ENCODE peak calls at places on chromosomes 1 and 21, in ten cellular contexts. One of them, this sample, is unnamed.
A peak's percentile ranks its signal among the peaks of the same experiment; 100 is the strongest.

GRCh38 chr1:112502827-112503226 is 5.9 kb upstream of the WNT2B start:
- DNase-seq in CD8-positive, alpha-beta memory T cell: no peak
- DNase-seq in endothelial cell: no peak
- DNase-seq in GM12891: no peak
- DNase-seq in HT1080: no peak
- DNase-seq in activated CD4-positive, alpha-beta T cell treated with anti-CD3 and anti-CD28 coated beads for 48 hours: no peak
- DNase-seq in HFFc6: peak; percentile 65
- DNase-seq in activated naive CD8-positive, alpha-beta T cell treated with anti-CD3 and anti-CD28 coated beads, Interleukin-2, amount 50 U/mL, for 24 hours: no peak
- DNase-seq in CD4-positive, alpha-beta T cell: no peak
- DNase-seq in T-helper 1 cell: no peak
- DNase-seq in this sample: no peak

GRCh38 chr1:196355206-196355786 is 252.9 kb downstream of the KCNT2 start:
- DNase-seq in HFFc6: peak; percentile 36
- DNase-seq in CD4-positive, alpha-beta T cell: no peak
- DNase-seq in activated CD4-positive, alpha-beta T cell treated with anti-CD3 and anti-CD28 coated beads for 48 hours: no peak
- DNase-seq in activated naive CD8-positive, alpha-beta T cell treated with anti-CD3 and anti-CD28 coated beads, Interleukin-2, amount 50 U/mL, for 24 hours: no peak
- DNase-seq in HT1080: peak; percentile 10
- DNase-seq in endothelial cell: peak; percentile 8
- DNase-seq in CD8-positive, alpha-beta memory T cell: no peak
- DNase-seq in T-helper 1 cell: no peak
- DNase-seq in GM12891: no peak
- DNase-seq in this sample: no peak

GRCh38 chr1:24930703-24931480 is 816 bp upstream of the RUNX3 start:
- DNase-seq in T-helper 1 cell: no peak
- DNase-seq in CD4-positive, alpha-beta T cell: no peak
- DNase-seq in activated CD4-positive, alpha-beta T cell treated with anti-CD3 and anti-CD28 coated beads for 48 hours: no peak
- DNase-seq in activated naive CD8-positive, alpha-beta T cell treated with anti-CD3 and anti-CD28 coated beads, Interleukin-2, amount 50 U/mL, for 24 hours: no peak
- DNase-seq in CD8-positive, alpha-beta memory T cell: no peak
- DNase-seq in GM12891: no peak
- DNase-seq in HFFc6: no peak
- DNase-seq in endothelial cell: no peak
- DNase-seq in HT1080: no peak
- DNase-seq in this sample: no peak

GRCh38 chr1:32406629-32407111 is 12.4 kb upstream of the BSDC1 start:
- DNase-seq in T-helper 1 cell: no peak
- DNase-seq in endothelial cell: no peak
- DNase-seq in CD4-positive, alpha-beta T cell: no peak
- DNase-seq in HFFc6: no peak
- DNase-seq in GM12891: no peak
- DNase-seq in activated CD4-positive, alpha-beta T cell treated with anti-CD3 and anti-CD28 coated beads for 48 hours: no peak
- DNase-seq in activated naive CD8-positive, alpha-beta T cell treated with anti-CD3 and anti-CD28 coated beads, Interleukin-2, amount 50 U/mL, for 24 hours: no peak
- DNase-seq in HT1080: peak; percentile 31
- DNase-seq in CD8-positive, alpha-beta memory T cell: no peak
- DNase-seq in this sample: no peak

GRCh38 chr1:46300673-46301405 is 2.6 kb downstream of the LRRC41 start:
- DNase-seq in CD8-positive, alpha-beta memory T cell: no peak
- DNase-seq in HT1080: no peak
- DNase-seq in GM12891: no peak
- DNase-seq in T-helper 1 cell: no peak
- DNase-seq in activated CD4-positive, alpha-beta T cell treated with anti-CD3 and anti-CD28 coated beads for 48 hours: no peak
- DNase-seq in HFFc6: no peak
- DNase-seq in endothelial cell: no peak
- DNase-seq in CD4-positive, alpha-beta T cell: no peak
- DNase-seq in activated naive CD8-positive, alpha-beta T cell treated with anti-CD3 and anti-CD28 coated beads, Interleukin-2, amount 50 U/mL, for 24 hours: no peak
- DNase-seq in this sample: no peak

GRCh38 chr1:181239086-181239485 is 150.6 kb downstream of the IER5 start:
- DNase-seq in activated naive CD8-positive, alpha-beta T cell treated with anti-CD3 and anti-CD28 coated beads, Interleukin-2, amount 50 U/mL, for 24 hours: no peak
- DNase-seq in endothelial cell: no peak
- DNase-seq in activated CD4-positive, alpha-beta T cell treated with anti-CD3 and anti-CD28 coated beads for 48 hours: no peak
- DNase-seq in CD4-positive, alpha-beta T cell: no peak
- DNase-seq in HT1080: no peak
- DNase-seq in CD8-positive, alpha-beta memory T cell: no peak
- DNase-seq in HFFc6: no peak
- DNase-seq in T-helper 1 cell: no peak
- DNase-seq in GM12891: no peak
- DNase-seq in this sample: no peak

GRCh38 chr1:229003233-229004031 is 267.5 kb upstream of the RAB4A start:
- DNase-seq in activated CD4-positive, alpha-beta T cell treated with anti-CD3 and anti-CD28 coated beads for 48 hours: no peak
- DNase-seq in GM12891: no peak
- DNase-seq in CD8-positive, alpha-beta memory T cell: no peak
- DNase-seq in HFFc6: no peak
- DNase-seq in endothelial cell: no peak
- DNase-seq in HT1080: no peak
- DNase-seq in T-helper 1 cell: no peak
- DNase-seq in CD4-positive, alpha-beta T cell: no peak
- DNase-seq in activated naive CD8-positive, alpha-beta T cell treated with anti-CD3 and anti-CD28 coated beads, Interleukin-2, amount 50 U/mL, for 24 hours: no peak
- DNase-seq in this sample: no peak

GRCh38 chr1:195082183-195082582 is 1526.1 kb downstream of the KCNT2 start:
- DNase-seq in HT1080: no peak
- DNase-seq in endothelial cell: no peak
- DNase-seq in CD8-positive, alpha-beta memory T cell: no peak
- DNase-seq in CD4-positive, alpha-beta T cell: no peak
- DNase-seq in GM12891: no peak
- DNase-seq in HFFc6: peak; percentile 15
- DNase-seq in activated CD4-positive, alpha-beta T cell treated with anti-CD3 and anti-CD28 coated beads for 48 hours: no peak
- DNase-seq in T-helper 1 cell: no peak
- DNase-seq in activated naive CD8-positive, alpha-beta T cell treated with anti-CD3 and anti-CD28 coated beads, Interleukin-2, amount 50 U/mL, for 24 hours: no peak
- DNase-seq in this sample: no peak

GRCh38 chr1:205792946-205793673 is 17.8 kb upstream of the RAB29 start:
- DNase-seq in CD8-positive, alpha-beta memory T cell: no peak
- DNase-seq in endothelial cell: no peak
- DNase-seq in HT1080: no peak
- DNase-seq in activated naive CD8-positive, alpha-beta T cell treated with anti-CD3 and anti-CD28 coated beads, Interleukin-2, amount 50 U/mL, for 24 hours: no peak
- DNase-seq in T-helper 1 cell: no peak
- DNase-seq in GM12891: no peak
- DNase-seq in HFFc6: no peak
- DNase-seq in activated CD4-positive, alpha-beta T cell treated with anti-CD3 and anti-CD28 coated beads for 48 hours: no peak
- DNase-seq in CD4-positive, alpha-beta T cell: no peak
- DNase-seq in this sample: no peak

GRCh38 chr1:181647314-181648035 is 164.2 kb downstream of the CACNA1E start:
- DNase-seq in activated CD4-positive, alpha-beta T cell treated with anti-CD3 and anti-CD28 coated beads for 48 hours: no peak
- DNase-seq in HT1080: peak; percentile 93
- DNase-seq in T-helper 1 cell: no peak
- DNase-seq in GM12891: no peak
- DNase-seq in activated naive CD8-positive, alpha-beta T cell treated with anti-CD3 and anti-CD28 coated beads, Interleukin-2, amount 50 U/mL, for 24 hours: no peak
- DNase-seq in CD8-positive, alpha-beta memory T cell: no peak
- DNase-seq in CD4-positive, alpha-beta T cell: no peak
- DNase-seq in endothelial cell: no peak
- DNase-seq in HFFc6: no peak
- DNase-seq in this sample: no peak

GRCh38 chr1:235579891-235580290 is 69.7 kb downstream of the GNG4 start:
- DNase-seq in activated CD4-positive, alpha-beta T cell treated with anti-CD3 and anti-CD28 coated beads for 48 hours: no peak
- DNase-seq in HFFc6: no peak
- DNase-seq in GM12891: no peak
- DNase-seq in CD4-positive, alpha-beta T cell: no peak
- DNase-seq in endothelial cell: no peak
- DNase-seq in activated naive CD8-positive, alpha-beta T cell treated with anti-CD3 and anti-CD28 coated beads, Interleukin-2, amount 50 U/mL, for 24 hours: no peak
- DNase-seq in HT1080: no peak
- DNase-seq in T-helper 1 cell: no peak
- DNase-seq in CD8-positive, alpha-beta memory T cell: no peak
- DNase-seq in this sample: no peak

GRCh38 chr1:82778612-82779011 is 977.9 kb downstream of the ADGRL2 start:
- DNase-seq in T-helper 1 cell: no peak
- DNase-seq in GM12891: no peak
- DNase-seq in HFFc6: no peak
- DNase-seq in activated CD4-positive, alpha-beta T cell treated with anti-CD3 and anti-CD28 coated beads for 48 hours: no peak
- DNase-seq in CD8-positive, alpha-beta memory T cell: no peak
- DNase-seq in CD4-positive, alpha-beta T cell: no peak
- DNase-seq in HT1080: peak; percentile 35
- DNase-seq in activated naive CD8-positive, alpha-beta T cell treated with anti-CD3 and anti-CD28 coated beads, Interleukin-2, amount 50 U/mL, for 24 hours: no peak
- DNase-seq in endothelial cell: no peak
- DNase-seq in this sample: no peak

GRCh38 chr1:94486990-94487389 is 54.6 kb downstream of the F3 start:
- DNase-seq in activated CD4-positive, alpha-beta T cell treated with anti-CD3 and anti-CD28 coated beads for 48 hours: no peak
- DNase-seq in HFFc6: no peak
- DNase-seq in CD4-positive, alpha-beta T cell: no peak
- DNase-seq in endothelial cell: no peak
- DNase-seq in activated naive CD8-positive, alpha-beta T cell treated with anti-CD3 and anti-CD28 coated beads, Interleukin-2, amount 50 U/mL, for 24 hours: no peak
- DNase-seq in T-helper 1 cell: no peak
- DNase-seq in CD8-positive, alpha-beta memory T cell: no peak
- DNase-seq in GM12891: no peak
- DNase-seq in HT1080: no peak
- DNase-seq in this sample: no peak

GRCh38 chr1:6267686-6268281 is 6.9 kb upstream of the GPR153 start:
- DNase-seq in CD4-positive, alpha-beta T cell: no peak
- DNase-seq in HT1080: peak; percentile 60
- DNase-seq in T-helper 1 cell: no peak
- DNase-seq in activated naive CD8-positive, alpha-beta T cell treated with anti-CD3 and anti-CD28 coated beads, Interleukin-2, amount 50 U/mL, for 24 hours: no peak
- DNase-seq in GM12891: no peak
- DNase-seq in CD8-positive, alpha-beta memory T cell: no peak
- DNase-seq in HFFc6: peak; percentile 42
- DNase-seq in activated CD4-positive, alpha-beta T cell treated with anti-CD3 and anti-CD28 coated beads for 48 hours: no peak
- DNase-seq in endothelial cell: no peak
- DNase-seq in this sample: no peak

GRCh38 chr1:209853677-209854076 is 25.9 kb downstream of the UTP25 start:
- DNase-seq in HT1080: no peak
- DNase-seq in activated naive CD8-positive, alpha-beta T cell treated with anti-CD3 and anti-CD28 coated beads, Interleukin-2, amount 50 U/mL, for 24 hours: no peak
- DNase-seq in CD8-positive, alpha-beta memory T cell: no peak
- DNase-seq in activated CD4-positive, alpha-beta T cell treated with anti-CD3 and anti-CD28 coated beads for 48 hours: no peak
- DNase-seq in T-helper 1 cell: no peak
- DNase-seq in HFFc6: no peak
- DNase-seq in GM12891: no peak
- DNase-seq in endothelial cell: no peak
- DNase-seq in CD4-positive, alpha-beta T cell: no peak
- DNase-seq in this sample: no peak

GRCh38 chr21:28615276-28615675 is 377.4 kb downstream of the LTN1 start:
- DNase-seq in T-helper 1 cell: no peak
- DNase-seq in CD4-positive, alpha-beta T cell: no peak
- DNase-seq in GM12891: no peak
- DNase-seq in activated CD4-positive, alpha-beta T cell treated with anti-CD3 and anti-CD28 coated beads for 48 hours: no peak
- DNase-seq in HT1080: peak; percentile 53
- DNase-seq in endothelial cell: no peak
- DNase-seq in HFFc6: peak; percentile 70
- DNase-seq in activated naive CD8-positive, alpha-beta T cell treated with anti-CD3 and anti-CD28 coated beads, Interleukin-2, amount 50 U/mL, for 24 hours: no peak
- DNase-seq in CD8-positive, alpha-beta memory T cell: no peak
- DNase-seq in this sample: no peak

GRCh38 chr1:27071049-27071416 is 58.4 kb upstream of the TENT5B start:
- DNase-seq in activated CD4-positive, alpha-beta T cell treated with anti-CD3 and anti-CD28 coated beads for 48 hours: no peak
- DNase-seq in GM12891: no peak
- DNase-seq in HFFc6: peak; percentile 44
- DNase-seq in CD8-positive, alpha-beta memory T cell: no peak
- DNase-seq in T-helper 1 cell: no peak
- DNase-seq in activated naive CD8-positive, alpha-beta T cell treated with anti-CD3 and anti-CD28 coated beads, Interleukin-2, amount 50 U/mL, for 24 hours: no peak
- DNase-seq in HT1080: no peak
- DNase-seq in CD4-positive, alpha-beta T cell: no peak
- DNase-seq in endothelial cell: no peak
- DNase-seq in this sample: no peak

GRCh38 chr1:31977361-31978131 is 36.1 kb upstream of the KHDRBS1 start:
- DNase-seq in activated CD4-positive, alpha-beta T cell treated with anti-CD3 and anti-CD28 coated beads for 48 hours: no peak
- DNase-seq in CD4-positive, alpha-beta T cell: no peak
- DNase-seq in T-helper 1 cell: no peak
- DNase-seq in HFFc6: peak; percentile 51
- DNase-seq in CD8-positive, alpha-beta memory T cell: no peak
- DNase-seq in activated naive CD8-positive, alpha-beta T cell treated with anti-CD3 and anti-CD28 coated beads, Interleukin-2, amount 50 U/mL, for 24 hours: no peak
- DNase-seq in HT1080: peak; percentile 46
- DNase-seq in endothelial cell: peak; percentile 46
- DNase-seq in GM12891: no peak
- DNase-seq in this sample: peak; percentile 82

GRCh38 chr1:235468970-235469369 is 35.3 kb downstream of the B3GALNT2 start:
- DNase-seq in CD8-positive, alpha-beta memory T cell: no peak
- DNase-seq in HFFc6: peak; percentile 57
- DNase-seq in CD4-positive, alpha-beta T cell: no peak
- DNase-seq in activated naive CD8-positive, alpha-beta T cell treated with anti-CD3 and anti-CD28 coated beads, Interleukin-2, amount 50 U/mL, for 24 hours: no peak
- DNase-seq in T-helper 1 cell: no peak
- DNase-seq in HT1080: peak; percentile 84
- DNase-seq in GM12891: no peak
- DNase-seq in activated CD4-positive, alpha-beta T cell treated with anti-CD3 and anti-CD28 coated beads for 48 hours: no peak
- DNase-seq in endothelial cell: no peak
- DNase-seq in this sample: no peak

GRCh38 chr1:54887665-54888071 is 673 bp upstream of the DHCR24 start:
- DNase-seq in GM12891: no peak
- DNase-seq in activated naive CD8-positive, alpha-beta T cell treated with anti-CD3 and anti-CD28 coated beads, Interleukin-2, amount 50 U/mL, for 24 hours: no peak
- DNase-seq in HT1080: no peak
- DNase-seq in endothelial cell: peak; percentile 10
- DNase-seq in T-helper 1 cell: no peak
- DNase-seq in CD8-positive, alpha-beta memory T cell: no peak
- DNase-seq in activated CD4-positive, alpha-beta T cell treated with anti-CD3 and anti-CD28 coated beads for 48 hours: no peak
- DNase-seq in CD4-positive, alpha-beta T cell: no peak
- DNase-seq in HFFc6: no peak
- DNase-seq in this sample: no peak

GRCh38 chr1:151211972-151212705 is 13.8 kb downstream of the PIP5K1A start:
- DNase-seq in HT1080: no peak
- DNase-seq in activated CD4-positive, alpha-beta T cell treated with anti-CD3 and anti-CD28 coated beads for 48 hours: peak; percentile 29
- DNase-seq in activated naive CD8-positive, alpha-beta T cell treated with anti-CD3 and anti-CD28 coated beads, Interleukin-2, amount 50 U/mL, for 24 hours: no peak
- DNase-seq in CD4-positive, alpha-beta T cell: no peak
- DNase-seq in endothelial cell: no peak
- DNase-seq in GM12891: no peak
- DNase-seq in HFFc6: no peak
- DNase-seq in T-helper 1 cell: no peak
- DNase-seq in CD8-positive, alpha-beta memory T cell: no peak
- DNase-seq in this sample: no peak

GRCh38 chr1:153049211-153049610 is 8.1 kb downstream of the SPRR2A start:
- DNase-seq in CD4-positive, alpha-beta T cell: no peak
- DNase-seq in activated CD4-positive, alpha-beta T cell treated with anti-CD3 and anti-CD28 coated beads for 48 hours: no peak
- DNase-seq in CD8-positive, alpha-beta memory T cell: no peak
- DNase-seq in endothelial cell: no peak
- DNase-seq in HT1080: no peak
- DNase-seq in activated naive CD8-positive, alpha-beta T cell treated with anti-CD3 and anti-CD28 coated beads, Interleukin-2, amount 50 U/mL, for 24 hours: no peak
- DNase-seq in T-helper 1 cell: no peak
- DNase-seq in GM12891: no peak
- DNase-seq in HFFc6: no peak
- DNase-seq in this sample: no peak

This sample was measured in iPS DF 6.9.